ENCODE peak calls at places on chromosome 18, in six cellular contexts. L is K562, S is fibroblast of lung, A is DND-41, U is neural progenitor cell, G is astrocyte. V is an unnamed sample.

GRCh38 chr18:30999186-30999585 is 43.4 kb downstream of the DSC3 start:
- DNase-seq in L (no peak), S (no peak), A (no peak), U (no peak), G (no peak), V (no peak)

GRCh38 chr18:32552421-32553030 is 81.8 kb upstream of the GAREM1 start:
- DNase-seq in L (peak), S (peak), A (peak), U (peak), G (peak), V (peak)

GRCh38 chr18:2410688-2411087 is 160.6 kb downstream of the METTL4 start:
- DNase-seq in L (no peak), S (no peak), A (no peak), U (no peak), G (peak), V (no peak)

GRCh38 chr18:73551211-73551610 is 596.4 kb downstream of the FBXO15 start:
- DNase-seq in L (no peak), S (no peak), A (no peak), U (no peak), G (no peak), V (no peak)

GRCh38 chr18:54767094-54767493 is 61.2 kb upstream of the RAB27B start:
- DNase-seq in L (no peak), S (no peak), A (no peak), U (no peak), G (no peak), V (no peak)

GRCh38 chr18:32612651-32613050 is 142.0 kb upstream of the GAREM1 start:
- DNase-seq in L (no peak), S (no peak), A (no peak), U (no peak), G (no peak), V (no peak)

GRCh38 chr18:46148810-46149209 is 44.6 kb downstream of the HAUS1 start:
- DNase-seq in L (peak), S (peak), A (peak), U (peak), G (peak), V (peak)

GRCh38 chr18:13435596-13436333 is 217.2 kb downstream of the LDLRAD4 start:
- DNase-seq in L (no peak), S (peak), A (no peak), U (no peak), G (peak), V (peak)

GRCh38 chr18:79634186-79634585 is 45.4 kb upstream of the CTDP1 start:
- DNase-seq in L (no peak), S (no peak), A (no peak), U (no peak), G (no peak), V (no peak)

GRCh38 chr18:22166070-22166972 is 3.1 kb upstream of the GATA6 start:
- DNase-seq in L (no peak), S (peak), A (no peak), U (peak), G (no peak), V (peak)

GRCh38 chr18:31088532-31088931 is 13.7 kb downstream of the DSC2 start:
- DNase-seq in L (no peak), S (no peak), A (no peak), U (no peak), G (no peak), V (no peak)

GRCh38 chr18:73244411-73244810 is 376.6 kb upstream of the NETO1 start:
- DNase-seq in L (no peak), S (peak), A (no peak), U (no peak), G (peak), V (no peak)

GRCh38 chr18:1078301-1078700 is 173.6 kb downstream of the ADCYAP1 start:
- DNase-seq in L (no peak), S (no peak), A (no peak), U (no peak), G (no peak), V (no peak)

GRCh38 chr18:61333271-61333745 is at the start of gene CDH20:
- DNase-seq in L (no peak), S (no peak), A (no peak), U (peak), G (no peak), V (no peak)

GRCh38 chr18:42229211-42230210 is 274.5 kb downstream of the PIK3C3 start:
- DNase-seq in L (no peak), S (no peak), A (no peak), U (no peak), G (no peak), V (no peak)

GRCh38 chr18:54388203-54389142 is 30.8 kb downstream of the C18orf54 start:
- DNase-seq in L (peak), S (peak), A (peak), U (peak), G (peak), V (peak)

GRCh38 chr18:49560277-49561126 is 1.4 kb upstream of the LIPG start:
- DNase-seq in L (no peak), S (no peak), A (no peak), U (peak), G (no peak), V (peak)

GRCh38 chr18:76451475-76452331 is 43.3 kb downstream of the ZNF516 start:
- DNase-seq in L (no peak), S (no peak), A (no peak), U (peak), G (no peak), V (peak)

GRCh38 chr18:9825571-9826073 is 60.2 kb upstream of the TXNDC2 start:
- DNase-seq in L (peak), S (peak), A (no peak), U (no peak), G (peak), V (peak)

GRCh38 chr18:50933684-50934083 is 34.2 kb upstream of the ELAC1 start:
- DNase-seq in L (no peak), S (no peak), A (no peak), U (no peak), G (no peak), V (no peak)

GRCh38 chr18:70243131-70243530 is 37.6 kb upstream of the RTTN start:
- DNase-seq in L (no peak), S (no peak), A (no peak), U (no peak), G (peak), V (no peak)
- H2AFZ ChIP-seq in L (no peak), S (no peak), A (no peak), U (peak), G (peak), V (peak)

DNA sequence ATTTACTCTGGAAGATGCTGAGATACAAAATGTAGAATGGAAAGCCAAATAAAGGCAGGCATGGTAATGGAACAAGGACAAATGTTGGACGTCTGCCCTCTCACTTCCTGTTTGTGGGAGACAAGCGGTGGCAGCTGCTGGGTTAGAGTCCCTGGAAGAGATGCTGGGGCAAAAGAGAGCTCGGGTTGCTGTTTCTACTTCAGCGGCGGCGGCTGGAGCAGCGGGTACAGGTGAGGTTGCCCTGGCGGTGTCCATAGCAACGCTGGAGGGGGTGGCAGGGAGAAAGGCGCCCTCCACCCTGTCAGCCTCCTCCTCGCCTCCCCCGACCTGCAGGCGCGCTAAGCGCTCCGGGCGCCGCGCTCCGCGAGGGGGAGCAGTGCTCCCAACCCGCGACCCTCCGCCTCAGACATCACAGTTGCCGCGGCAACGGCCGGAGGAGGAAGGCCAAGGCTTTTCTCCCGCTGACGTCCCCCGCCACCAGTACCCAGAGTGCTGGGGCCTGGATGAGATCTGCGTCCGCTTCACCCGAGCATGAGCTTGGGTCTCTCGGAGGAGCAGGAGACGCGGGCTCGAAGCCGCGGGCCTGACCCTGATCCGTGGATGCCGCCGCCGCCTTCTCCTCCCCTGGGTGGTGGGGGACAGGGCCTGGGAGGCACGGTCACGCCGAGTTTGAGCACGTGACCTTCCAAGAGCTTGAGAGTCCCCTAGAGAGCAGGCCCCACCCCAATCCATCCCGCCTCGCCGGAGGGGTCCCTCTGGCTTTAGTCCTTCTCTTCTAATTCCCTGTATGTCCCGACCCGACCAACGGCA is 65.6 kb downstream of the NOL4 start:
- DNase-seq in L (no peak), S (peak), A (no peak), U (peak), G (peak), V (peak)
- TF ChIP-seq EZH2 in L (no peak), S (peak), A (no peak), U (peak), G (no peak), V (peak)

GRCh38 chr18:58845913-58846312 is 18.8 kb upstream of the ZNF532 start:
- DNase-seq in L (no peak), S (no peak), A (no peak), U (no peak), G (no peak), V (no peak)

GRCh38 chr18:58844871-58845270 is 19.8 kb upstream of the ZNF532 start:
- DNase-seq in L (no peak), S (no peak), A (no peak), U (no peak), G (no peak), V (no peak)

GRCh38 chr18:58843662-58844035 is 21.0 kb upstream of the ZNF532 start:
- DNase-seq in L (no peak), S (no peak), A (no peak), U (no peak), G (no peak), V (no peak)

GRCh38 chr18:58846325-58846724 is 18.4 kb upstream of the ZNF532 start:
- DNase-seq in L (no peak), S (no peak), A (no peak), U (no peak), G (no peak), V (no peak)

GRCh38 chr18:58842978-58843661 is 21.6 kb upstream of the ZNF532 start:
- DNase-seq in L (no peak), S (no peak), A (no peak), U (peak), G (no peak), V (no peak)
- H2AFZ ChIP-seq in L (no peak), S (no peak), A (no peak), U (no peak), G (no peak), V (no peak)

GRCh38 chr18:37389684-37390368 is 175.8 kb downstream of the CELF4 start:
- DNase-seq in L (no peak), S (no peak), A (no peak), U (no peak), G (no peak), V (no peak)
- TF ChIP-seq EZH2 in L (no peak), S (no peak), A (no peak), U (no peak), G (no peak), V (no peak)

GRCh38 chr18:23688528-23688927 is 725 bp upstream of the LAMA3 start:
- DNase-seq in L (no peak), S (no peak), A (no peak), U (no peak), G (no peak), V (no peak)

GRCh38 chr18:23690505-23691068 is 1.3 kb downstream of the LAMA3 start:
- DNase-seq in L (no peak), S (no peak), A (no peak), U (peak), G (no peak), V (no peak)

GRCh38 chr18:23689031-23689615 is at the start of gene LAMA3:
- DNase-seq in L (no peak), S (no peak), A (no peak), U (peak), G (no peak), V (peak)

GRCh38 chr18:23693849-23694248 is 4.6 kb downstream of the LAMA3 start:
- DNase-seq in L (no peak), S (no peak), A (no peak), U (no peak), G (no peak), V (no peak)

GRCh38 chr18:23689616-23690504 is 607 bp downstream of the LAMA3 start:
- DNase-seq in L (no peak), S (no peak), A (no peak), U (peak), G (no peak), V (peak)
- H2AFZ ChIP-seq in L (no peak), S (no peak), A (no peak), U (peak), G (peak), V (peak)

DNA sequence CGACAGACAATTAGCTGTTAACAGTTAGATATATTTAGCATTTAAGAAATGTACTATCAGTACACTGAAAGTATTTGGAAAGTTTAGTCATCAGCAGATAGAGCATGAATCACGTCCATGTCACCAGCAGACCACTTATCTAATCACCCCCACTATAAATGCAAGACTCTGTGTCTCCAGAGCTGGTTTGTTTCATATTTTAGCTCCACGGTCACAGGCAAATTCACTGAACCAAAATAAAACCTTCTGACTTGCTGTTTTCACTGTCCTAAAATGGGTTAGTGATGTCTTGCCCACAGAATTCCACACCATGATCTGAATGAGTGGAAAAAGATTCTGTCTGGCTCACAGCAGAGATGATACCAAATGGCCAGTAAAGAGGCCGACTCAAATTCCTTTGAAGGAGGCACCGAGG is 64.9 kb downstream of the CDH2 start:
- DNase-seq in L (no peak), S (peak), A (no peak), U (no peak), G (peak), V (peak)
- TF ChIP-seq EZH2 in L (no peak), S (no peak), A (no peak), U (no peak), G (no peak), V (no peak)

DNA sequence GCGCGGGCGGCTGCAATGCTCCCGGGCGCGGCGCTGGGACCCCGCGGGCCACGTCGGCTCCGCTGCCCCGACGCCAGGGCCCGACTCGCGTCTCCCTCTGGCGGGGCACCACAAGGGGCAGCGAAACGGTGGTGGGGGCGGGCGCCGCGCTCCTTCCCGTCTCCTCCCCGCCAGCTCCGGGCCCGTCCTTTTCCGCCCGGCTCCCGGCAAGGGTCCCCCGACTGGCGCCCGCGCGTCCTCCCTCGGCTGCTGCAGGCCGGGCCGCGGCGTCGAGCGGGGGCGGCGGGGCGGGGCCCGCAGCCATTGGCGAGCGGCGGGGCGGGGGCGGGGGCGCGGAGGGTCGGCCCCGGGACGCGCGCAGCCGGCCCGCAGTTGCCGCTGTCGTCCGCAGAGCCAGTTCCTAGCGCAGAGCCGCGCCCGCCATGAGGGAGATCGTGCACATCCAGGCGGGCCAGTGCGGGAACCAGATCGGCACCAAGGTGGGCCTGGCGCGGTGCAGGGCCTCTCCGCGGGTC is at the start of gene TUBB6:
- DNase-seq in L (peak), S (peak), A (no peak), U (peak), G (peak), V (peak)
- H2AFZ ChIP-seq in L (peak), S (no peak), A (no peak), U (peak), G (peak), V (peak)

GRCh38 chr18:75209129-75209951 is at the start of gene PTGR3:
- DNase-seq in L (peak), S (peak), A (peak), U (peak), G (peak), V (peak)

GRCh38 chr18:75207298-75208054 is 1.5 kb downstream of the PTGR3 start:
- DNase-seq in L (no peak), S (peak), A (no peak), U (peak), G (peak), V (no peak)

GRCh38 chr18:75208836-75209128 is 157 bp downstream of the PTGR3 start:
- DNase-seq in L (no peak), S (no peak), A (no peak), U (no peak), G (no peak), V (peak)

GRCh38 chr18:75206637-75207297 is 2.2 kb downstream of the PTGR3 start:
- DNase-seq in L (no peak), S (no peak), A (no peak), U (no peak), G (no peak), V (no peak)

DNA sequence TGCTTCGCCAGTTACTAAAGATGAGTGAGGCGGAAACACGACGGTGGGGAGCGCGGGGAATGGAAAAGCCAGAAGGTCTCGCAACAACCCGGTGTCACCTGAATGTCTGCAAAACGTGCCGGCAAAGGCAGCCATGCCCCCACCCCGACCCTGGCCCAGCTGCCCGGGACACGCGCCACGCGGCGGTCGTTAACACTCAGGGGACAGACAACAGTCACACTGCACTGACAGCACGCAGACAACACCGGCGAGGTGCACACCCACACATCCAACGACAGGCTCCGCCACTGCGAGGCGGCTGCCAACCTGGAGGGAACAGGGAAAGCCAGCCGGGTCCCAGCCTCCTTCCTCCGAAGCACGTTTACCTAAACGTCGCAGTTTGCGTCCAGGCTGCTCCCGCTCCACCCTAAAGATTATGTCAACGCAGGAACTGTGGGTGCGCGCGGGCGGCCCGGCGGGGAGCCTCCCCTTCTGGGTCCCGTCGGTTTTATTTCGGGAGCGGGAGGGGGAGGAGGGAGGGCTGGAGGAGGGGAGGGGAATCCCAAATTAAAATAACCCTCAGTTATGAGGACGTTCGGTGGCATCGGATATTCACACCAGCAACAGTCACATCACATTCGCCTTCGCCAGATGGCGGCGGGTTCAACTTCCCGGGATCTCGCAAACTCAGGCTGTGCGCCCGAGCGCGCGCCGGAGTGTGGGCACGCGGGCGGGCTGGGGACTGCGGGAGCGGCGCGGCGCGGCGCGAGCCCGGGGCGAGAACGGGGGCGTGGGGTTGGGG is 694 bp downstream of the PTGR3 start:
- DNase-seq in L (peak), S (peak), A (peak), U (peak), G (peak), V (peak)
- TF ChIP-seq EZH2 in L (no peak), S (no peak), A (no peak), U (peak), G (no peak), V (no peak)